ENCODE peak calls at places on chromosomes 6 and 20, in four cellular contexts. R is fibroblast of villous mesenchyme, A is heart left ventricle, E is AG04450. P is an unnamed sample.
A peak's percentile ranks its signal among the peaks of the same experiment; 100 is the strongest.

GRCh38 chr6:126377594-126378153 is 37.8 kb downstream of the CENPW start:
- DNase-seq in R (no peak), A (no peak), E (no peak), P (no peak)

GRCh38 chr6:2104524-2104880 is 140.9 kb downstream of the GMDS start:
- DNase-seq in R (no peak), A (no peak), E (no peak), P (no peak)

GRCh38 chr6:13830803-13831202 is 16.4 kb upstream of the MCUR1 start:
- DNase-seq in R (no peak), A (no peak), E (no peak), P (no peak)

GRCh38 chr6:43254138-43254817 is 11.0 kb downstream of the TTBK1 start:
- DNase-seq in R (peak; percentile 10), A (no peak), E (no peak), P (no peak)

GRCh38 chr20:33733654-33734576 is 2.1 kb downstream of the ZNF341 start:
- DNase-seq in R (peak; percentile 87), A (peak; percentile 28), E (no peak), P (peak; percentile 49)

GRCh38 chr6:136628996-136629395 is 78.8 kb upstream of the MAP7 start:
- DNase-seq in R (no peak), A (no peak), E (no peak), P (no peak)

GRCh38 chr20:3658708-3659491 is 4.3 kb downstream of the GFRA4 start:
- DNase-seq in R (no peak), A (no peak), E (no peak), P (no peak)

GRCh38 chr6:169701218-169701952 is 444 bp downstream of the WDR27 start:
- DNase-seq in R (peak; percentile 25), A (no peak), E (no peak), P (peak; percentile 52)

GRCh38 chr6:56347526-56347925 is 100.1 kb upstream of the COL21A1 start:
- DNase-seq in R (no peak), A (no peak), E (no peak), P (no peak)

GRCh38 chr20:37390503-37390890 is 44.6 kb downstream of the SRC start:
- DNase-seq in R (no peak), A (no peak), E (no peak), P (no peak)

GRCh38 chr6:20213271-20213798 is 1.1 kb upstream of the MBOAT1 start:
- DNase-seq in R (no peak), A (no peak), E (no peak), P (peak; percentile 13)
- H3K4me3 ChIP-seq in R (peak overlapping the region; percentile 86), A (peak overlapping the region; percentile 88), E (peak overlapping the region; percentile 89), P (peak overlapping the region; percentile 80)

DNA sequence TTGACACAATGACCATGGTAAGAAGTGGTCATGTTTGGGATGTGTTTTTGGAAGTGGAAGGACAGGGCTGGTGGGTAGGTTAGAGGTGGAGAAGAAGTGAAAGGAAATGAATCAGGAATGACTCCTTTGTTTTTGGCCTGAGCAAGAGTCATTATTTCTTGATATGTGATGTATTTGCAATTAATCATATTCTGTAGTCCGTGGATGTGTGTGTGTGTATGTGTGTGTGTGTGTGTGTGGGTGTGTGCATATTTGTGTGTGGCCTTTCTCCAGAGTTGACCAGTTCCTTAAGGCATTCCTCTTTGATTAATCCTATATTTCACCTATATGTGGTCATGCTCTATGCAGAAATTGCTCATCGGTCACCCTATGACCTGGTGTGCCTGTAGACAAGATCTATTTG is 130.7 kb downstream of the UTRN start:
- DNase-seq in R (peak; percentile 29), A (no peak), E (peak; percentile 30), P (no peak)
- H3K4me3 ChIP-seq in R (no peak overlapping the region), A (no peak overlapping the region), E (no peak overlapping the region), P (no peak overlapping the region)

DNA sequence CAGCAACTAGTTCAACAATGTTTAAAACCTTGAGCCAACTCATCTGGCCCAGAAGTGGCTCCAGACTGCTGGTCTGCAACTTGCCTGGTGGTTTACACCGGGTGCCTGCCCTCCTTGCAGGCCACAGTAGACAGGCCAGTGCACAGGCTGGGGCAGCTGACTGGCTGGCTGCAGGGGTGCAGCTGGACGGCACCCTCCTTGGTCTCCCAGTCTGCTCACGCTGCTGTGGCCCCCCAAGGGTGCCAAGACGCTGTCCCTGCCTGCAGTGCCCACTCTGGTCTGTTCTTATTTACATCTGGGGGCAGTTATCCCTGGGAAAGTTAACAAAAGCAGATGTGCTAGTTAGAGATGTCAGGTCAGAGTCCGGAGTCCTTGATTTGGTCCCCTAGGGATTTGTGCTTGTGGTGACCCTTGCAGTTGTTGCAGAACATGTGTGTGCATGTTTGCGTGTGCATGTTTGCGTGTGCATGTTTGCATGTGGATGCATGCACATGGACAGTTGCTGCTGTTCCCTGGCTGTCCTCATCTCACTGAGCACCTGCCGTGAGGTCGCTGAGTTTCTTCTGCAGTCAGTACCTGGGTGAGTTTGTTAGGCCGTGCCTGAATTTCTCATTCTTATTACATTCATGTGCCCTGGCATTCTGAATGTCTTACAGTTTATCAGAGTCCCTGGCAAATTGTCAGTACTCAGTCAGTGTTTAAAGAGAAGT is 48.2 kb upstream of the IRF4 start:
- DNase-seq in R (no peak), A (no peak), E (no peak), P (no peak)
- H3K4me3 ChIP-seq in R (no peak overlapping the region), A (no peak overlapping the region), E (no peak overlapping the region), P (no peak overlapping the region)

DNA sequence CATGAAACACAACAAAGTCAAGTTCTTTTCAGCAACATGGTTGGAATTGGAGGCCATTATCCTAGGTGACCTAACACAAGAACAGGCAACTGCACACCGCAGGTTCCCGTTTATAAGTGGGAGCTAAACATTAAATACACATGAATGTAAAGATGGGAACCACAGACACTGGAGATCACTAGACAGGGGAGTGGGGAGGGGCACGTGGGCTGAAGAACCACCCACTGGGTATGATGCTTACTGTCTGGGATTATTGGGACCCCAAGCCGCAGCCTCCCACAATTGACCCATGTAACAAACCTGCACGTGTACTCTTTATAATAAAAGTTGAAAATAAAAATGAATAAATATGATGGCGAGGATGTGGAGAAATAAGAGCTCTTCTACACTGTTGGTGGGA is 8.6 kb upstream of the RAET1G start:
- DNase-seq in R (no peak), A (no peak), E (no peak), P (no peak)
- H3K4me3 ChIP-seq in R (no peak overlapping the region), A (no peak overlapping the region), E (no peak overlapping the region), P (no peak overlapping the region)

GRCh38 chr6:155417454-155417853 is 38.2 kb downstream of the NOX3 start:
- DNase-seq in R (peak; percentile 19), A (no peak), E (no peak), P (no peak)
- H3K4me3 ChIP-seq in R (no peak overlapping the region), A (no peak overlapping the region), E (no peak overlapping the region), P (no peak overlapping the region)

P was measured in GM23338.